ENCODE peak calls at places on chromosomes 4 and X, in seven cellular contexts. I, K, P, Y, D, R and Q are unnamed samples.

GRCh38 chrX:34901761-34902160 is 40.8 kb upstream of the FAM47B start:
- DNase-seq in I (no peak), K (no peak), P (no peak), Y (no peak), D (no peak), R (no peak), Q (no peak)

GRCh38 chrX:78327370-78328048 is at the start of gene CYSLTR1:
- DNase-seq in I (no peak), K (no peak), P (no peak), Y (peak; percentile 1), D (no peak), R (no peak), Q (no peak)

GRCh38 chrX:124373348-124373747 is 27.0 kb downstream of the SH2D1A start:
- DNase-seq in I (no peak), K (no peak), P (no peak), Y (no peak), D (no peak), R (no peak), Q (no peak)

GRCh38 chrX:109841869-109842579 is 109.0 kb upstream of the ACSL4 start:
- DNase-seq in I (no peak), K (no peak), P (no peak), Y (no peak), D (no peak), R (no peak), Q (no peak)

GRCh38 chrX:134377537-134377936 is 82.4 kb upstream of the HPRT1 start:
- DNase-seq in I (peak; percentile 34), K (no peak), P (no peak), Y (peak; percentile 44), D (no peak), R (peak; percentile 45), Q (no peak)

GRCh38 chrX:123219916-123220315 is 35.8 kb downstream of the GRIA3 start:
- DNase-seq in I (no peak), K (no peak), P (peak; percentile 29), Y (peak; percentile 13), D (no peak), R (no peak), Q (peak; percentile 33)

GRCh38 chr4:13891544-13891939 is 264.0 kb upstream of the BOD1L1 start:
- DNase-seq in I (no peak), K (no peak), P (no peak), Y (no peak), D (no peak), R (no peak), Q (no peak)

GRCh38 chr4:83180469-83180968 is 66.0 kb upstream of the PLAC8 start:
- DNase-seq in I (no peak), K (no peak), P (no peak), Y (no peak), D (no peak), R (no peak), Q (no peak)

GRCh38 chr4:140427104-140427918 is at the start of gene CLGN:
- DNase-seq in I (peak; percentile 87), K (peak; percentile 68), P (peak; percentile 77), Y (peak; percentile 97), D (peak; percentile 91), R (peak; percentile 78), Q (peak; percentile 93)

GRCh38 chr4:109499513-109499912 is 60.5 kb upstream of the MCUB start:
- DNase-seq in I (no peak), K (no peak), P (no peak), Y (no peak), D (no peak), R (no peak), Q (no peak)

GRCh38 chrX:110089656-110090404 is 86.9 kb downstream of the TMEM164 start:
- DNase-seq in I (no peak), K (no peak), P (no peak), Y (no peak), D (no peak), R (no peak), Q (no peak)

GRCh38 chrX:107826286-107827136 is 845 bp downstream of the MID2 start:
- DNase-seq in I (peak; percentile 54), K (peak; percentile 63), P (peak; percentile 25), Y (peak; percentile 74), D (peak; percentile 36), R (peak; percentile 63), Q (peak; percentile 82)

GRCh38 chr4:94548571-94548970 is 96.8 kb downstream of the PDLIM5 start:
- DNase-seq in I (peak; percentile 47), K (no peak), P (no peak), Y (peak; percentile 36), D (no peak), R (peak; percentile 93), Q (no peak)

GRCh38 chrX:24241822-24242648 is 71.8 kb downstream of the SUPT20HL2 start:
- DNase-seq in I (peak; percentile 64), K (no peak), P (no peak), Y (peak; percentile 49), D (no peak), R (peak; percentile 38), Q (peak; percentile 61)

GRCh38 chrX:39133971-39134370 is 332.7 kb downstream of the MID1IP1 start:
- DNase-seq in I (peak; percentile 15), K (no peak), P (no peak), Y (no peak), D (no peak), R (no peak), Q (no peak)

GRCh38 chr4:19678763-19679162 is 572.9 kb upstream of the SLIT2 start:
- DNase-seq in I (no peak), K (no peak), P (no peak), Y (no peak), D (no peak), R (no peak), Q (no peak)

GRCh38 chr4:144910753-144911152 is 187.2 kb downstream of the ANAPC10 start:
- DNase-seq in I (no peak), K (no peak), P (no peak), Y (no peak), D (no peak), R (no peak), Q (no peak)

GRCh38 chrX:121308276-121308805 is 260.9 kb downstream of the GLUD2 start:
- DNase-seq in I (peak; percentile 47), K (no peak), P (no peak), Y (peak; percentile 56), D (no peak), R (no peak), Q (peak; percentile 13)

GRCh38 chr4:3136454-3136853 is 62.0 kb downstream of the HTT start:
- DNase-seq in I (no peak), K (no peak), P (no peak), Y (no peak), D (no peak), R (peak; percentile 41), Q (no peak)

DNA sequence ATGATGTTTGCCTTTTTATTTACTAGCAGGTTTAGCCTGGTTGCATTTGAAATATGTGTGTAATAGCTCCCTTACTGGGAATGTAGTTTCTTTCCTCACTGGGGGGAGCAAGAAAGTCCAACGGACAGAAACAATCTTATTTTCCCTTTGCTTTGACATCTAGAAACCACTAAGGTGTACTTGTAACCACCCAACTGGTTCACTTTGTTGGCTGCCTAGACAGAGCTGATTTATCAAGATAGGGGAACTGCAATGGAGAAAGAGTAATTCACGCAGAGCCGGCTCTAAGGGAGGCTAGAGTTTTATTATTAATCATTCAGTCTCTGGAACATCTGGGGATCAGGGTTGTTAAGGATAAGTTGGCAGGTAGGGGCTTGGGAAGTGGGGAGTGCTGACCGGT is 30.3 kb downstream of the XG start:
- DNase-seq in I (no peak), K (no peak), P (no peak), Y (no peak), D (no peak), R (no peak), Q (no peak)
- H3K27me3 ChIP-seq in I (no peaks in the 10 kb centered on the region), K (no peaks in the 10 kb centered on the region), P (peaks cover 24% of the 10 kb centered on the region), Y (no peaks in the 10 kb centered on the region), D (no peaks in the 10 kb centered on the region), R (peaks cover 2% of the 10 kb centered on the region), Q (no peaks in the 10 kb centered on the region)

GRCh38 chrX:101303790-101304189 is 12.7 kb upstream of the TAF7L start:
- DNase-seq in I (no peak), K (no peak), P (no peak), Y (no peak), D (no peak), R (no peak), Q (no peak)
- H3K27me3 ChIP-seq in I (no peaks in the 10 kb centered on the region), K (no peaks in the 10 kb centered on the region), P (no peaks in the 10 kb centered on the region), Y (no peaks in the 10 kb centered on the region), D (no peaks in the 10 kb centered on the region), R (no peaks in the 10 kb centered on the region), Q (no peaks in the 10 kb centered on the region)

GRCh38 chr4:147984065-147984777 is 252.3 kb downstream of the ARHGAP10 start:
- DNase-seq in I (peak; percentile 48), K (no peak), P (no peak), Y (peak; percentile 77), D (peak; percentile 51), R (peak; percentile 63), Q (peak; percentile 77)
- H3K27me3 ChIP-seq in I (no peaks in the 10 kb centered on the region), K (no peaks in the 10 kb centered on the region), P (no peaks in the 10 kb centered on the region), Y (no peaks in the 10 kb centered on the region), D (no peaks in the 10 kb centered on the region), R (no peaks in the 10 kb centered on the region), Q (no peaks in the 10 kb centered on the region)

GRCh38 chr4:827209-828081 is 1.5 kb upstream of the CPLX1 start:
- DNase-seq in I (no peak), K (peak; percentile 56), P (no peak), Y (no peak), D (no peak), R (no peak), Q (peak; percentile 90)
- H3K27me3 ChIP-seq in I (peaks cover 54% of the 10 kb centered on the region), K (peaks cover 8% of the 10 kb centered on the region), P (peaks cover 85% of the 10 kb centered on the region), Y (peaks cover 82% of the 10 kb centered on the region), D (peaks cover 64% of the 10 kb centered on the region), R (peaks cover 29% of the 10 kb centered on the region), Q (peaks cover 40% of the 10 kb centered on the region)

GRCh38 chrX:27446423-27446822 is 16.7 kb downstream of the PPP4R3C start:
- DNase-seq in I (no peak), K (no peak), P (no peak), Y (no peak), D (no peak), R (no peak), Q (no peak)
- H3K27me3 ChIP-seq in I (no peaks in the 10 kb centered on the region), K (no peaks in the 10 kb centered on the region), P (no peaks in the 10 kb centered on the region), Y (no peaks in the 10 kb centered on the region), D (no peaks in the 10 kb centered on the region), R (no peaks in the 10 kb centered on the region), Q (no peaks in the 10 kb centered on the region)

DNA sequence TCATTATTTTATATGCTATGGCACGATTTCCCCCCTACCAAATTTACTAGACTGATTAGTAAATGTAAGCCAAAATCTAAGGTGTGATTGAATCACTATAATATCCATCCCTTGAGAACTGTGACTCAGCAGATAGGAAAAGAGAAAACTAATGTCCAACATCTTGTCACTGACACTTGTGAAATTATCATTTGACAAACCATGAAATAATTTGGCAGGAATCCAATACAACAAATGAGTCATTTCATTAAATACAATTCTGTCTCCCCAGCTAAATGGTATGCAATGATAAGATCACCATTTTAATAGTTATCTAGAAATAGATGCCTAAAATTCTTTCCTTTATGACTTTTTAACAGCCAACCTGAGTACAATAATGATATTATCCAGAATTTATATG is 462.3 kb downstream of the DMD start:
- DNase-seq in I (no peak), K (no peak), P (no peak), Y (no peak), D (no peak), R (peak; percentile 3), Q (no peak)
- H3K27me3 ChIP-seq in I (no peaks in the 10 kb centered on the region), K (no peaks in the 10 kb centered on the region), P (no peaks in the 10 kb centered on the region), Y (no peaks in the 10 kb centered on the region), D (no peaks in the 10 kb centered on the region), R (no peaks in the 10 kb centered on the region), Q (no peaks in the 10 kb centered on the region)